ENCODE peak calls at places on chromosome 6, in seven cellular contexts. O, S, B, W, H, T and G are unnamed samples.

GRCh38 chr6:7939186-7939863 is 28.7 kb upstream of the TXNDC5 start:
- DNase-seq in B (no peak), W (no peak), T (no peak), H (no peak), S (no peak), O (no peak), G (no peak)

GRCh38 chr6:112338310-112338709 is 8.8 kb upstream of the RFPL4B start:
- DNase-seq in O (no peak), S (no peak), T (no peak), B (no peak), H (peak; percentile 9), W (no peak), G (no peak)

GRCh38 chr6:56282391-56282790 is 35.0 kb upstream of the COL21A1 start:
- DNase-seq in H (no peak), T (no peak), S (no peak), W (no peak), O (no peak), B (no peak), G (no peak)

GRCh38 chr6:86508230-86508629 is 429.1 kb upstream of the HTR1E start:
- DNase-seq in T (no peak), S (no peak), B (no peak), W (no peak), O (no peak), H (no peak), G (no peak)

GRCh38 chr6:156807795-156808194 is 30.6 kb downstream of the ARID1B start:
- DNase-seq in W (no peak), B (no peak), H (no peak), O (no peak), T (no peak), S (no peak), G (no peak)

GRCh38 chr6:29011276-29011734 is 6.2 kb upstream of the ZNF311 start:
- DNase-seq in B (peak; percentile 51), T (peak; percentile 53), O (peak; percentile 75), H (peak; percentile 56), W (peak; percentile 88), S (peak; percentile 77), G (peak; percentile 73)

GRCh38 chr6:149190228-149190831 is 127.2 kb upstream of the TAB2 start:
- DNase-seq in O (peak; percentile 84), H (peak; percentile 21), W (peak; percentile 91), B (peak; percentile 13), T (peak; percentile 23), S (no peak), G (peak; percentile 82)

GRCh38 chr6:30687659-30688431 is 1.4 kb upstream of the PPP1R18 start:
- DNase-seq in B (peak; percentile 47), H (no peak), O (peak; percentile 53), T (peak; percentile 59), S (no peak), W (peak; percentile 58), G (no peak)

GRCh38 chr6:168616807-168617756 is 176.1 kb downstream of the SMOC2 start:
- DNase-seq in W (peak; percentile 44), S (no peak), B (no peak), H (peak; percentile 16), O (peak; percentile 44), T (no peak), G (no peak)

GRCh38 chr6:37077459-37078296 is 72.2 kb downstream of the FGD2 start:
- DNase-seq in S (no peak), W (peak; percentile 58), B (peak; percentile 95), O (peak; percentile 80), H (peak; percentile 53), T (peak; percentile 84), G (no peak)

GRCh38 chr6:54877713-54878317 is 31.2 kb downstream of the FAM83B start:
- DNase-seq in B (no peak), T (no peak), W (no peak), H (no peak), S (no peak), O (no peak), G (no peak)

GRCh38 chr6:4394786-4395185 is 259.4 kb upstream of the ECI2 start:
- DNase-seq in T (peak; percentile 51), S (no peak), W (no peak), H (peak; percentile 73), B (no peak), O (no peak), G (no peak)

GRCh38 chr6:15089569-15090144 is 156.2 kb upstream of the JARID2 start:
- DNase-seq in T (no peak), B (no peak), S (no peak), W (no peak), O (no peak), H (peak; percentile 92), G (no peak)

GRCh38 chr6:163212123-163212522 is 202.4 kb upstream of the QKI start:
- DNase-seq in H (no peak), S (no peak), O (no peak), W (no peak), T (no peak), B (no peak), G (no peak)

GRCh38 chr6:27867941-27868705 is 44.1 kb downstream of the OR2B2 start:
- DNase-seq in S (no peak), T (peak; percentile 30), W (peak; percentile 56), H (no peak), O (no peak), B (peak; percentile 8), G (no peak)

GRCh38 chr6:27872634-27873028 is 39.6 kb downstream of the OR2B2 start:
- DNase-seq in O (no peak), B (no peak), S (no peak), W (no peak), T (no peak), H (no peak), G (peak; percentile 40)

GRCh38 chr6:27873101-27874030 is 38.8 kb downstream of the OR2B2 start:
- DNase-seq in O (peak; percentile 68), T (peak; percentile 63), W (peak; percentile 96), B (peak; percentile 83), H (peak; percentile 65), S (peak; percentile 67), G (peak; percentile 86)

GRCh38 chr6:27870486-27870885 is 41.7 kb downstream of the OR2B2 start:
- DNase-seq in H (no peak), W (no peak), S (no peak), B (no peak), O (no peak), T (no peak), G (no peak)

DNA sequence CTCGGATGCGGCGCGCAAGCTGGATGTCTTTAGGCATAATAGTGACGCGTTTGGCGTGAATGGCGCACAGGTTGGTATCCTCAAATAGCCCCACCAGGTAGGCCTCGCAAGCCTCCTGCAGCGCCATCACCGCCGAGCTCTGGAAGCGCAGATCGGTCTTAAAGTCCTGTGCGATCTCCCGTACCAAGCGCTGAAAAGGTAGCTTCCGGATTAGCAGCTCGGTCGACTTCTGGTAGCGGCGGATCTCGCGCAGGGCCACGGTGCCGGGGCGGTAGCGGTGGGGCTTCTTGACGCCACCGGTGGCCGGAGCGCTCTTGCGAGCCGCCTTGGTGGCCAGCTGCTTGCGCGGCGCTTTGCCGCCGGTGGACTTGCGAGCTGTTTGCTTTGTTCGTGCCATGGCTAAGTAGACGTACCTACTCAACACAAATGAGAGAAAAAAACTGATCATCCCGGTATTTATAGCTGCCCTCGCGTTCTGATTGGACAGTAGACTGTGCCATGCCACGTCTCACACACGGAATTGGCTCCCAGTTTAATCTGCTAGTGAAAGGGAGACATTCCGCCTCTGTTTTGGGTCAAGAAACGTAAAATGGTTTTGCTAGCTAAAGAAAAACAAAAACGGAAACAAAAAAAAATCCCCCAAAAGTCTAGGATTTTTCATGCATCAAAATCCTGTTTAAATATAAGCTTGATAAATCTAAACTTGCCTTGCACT is 40.1 kb downstream of the OR2B2 start:
- DNase-seq in W (peak; percentile 98), H (peak; percentile 98), O (peak; percentile 79), T (peak; percentile 97), S (peak; percentile 95), B (peak; percentile 97), G (peak; percentile 89)
- H3K4ac ChIP-seq in W (peak overlapping the region; percentile 87), H (peak overlapping the region; percentile 2), O (no peak overlapping the region), T (peak overlapping the region; percentile 47), S (no peak overlapping the region), B (peak overlapping the region; percentile 58), G (no peak overlapping the region)

DNA sequence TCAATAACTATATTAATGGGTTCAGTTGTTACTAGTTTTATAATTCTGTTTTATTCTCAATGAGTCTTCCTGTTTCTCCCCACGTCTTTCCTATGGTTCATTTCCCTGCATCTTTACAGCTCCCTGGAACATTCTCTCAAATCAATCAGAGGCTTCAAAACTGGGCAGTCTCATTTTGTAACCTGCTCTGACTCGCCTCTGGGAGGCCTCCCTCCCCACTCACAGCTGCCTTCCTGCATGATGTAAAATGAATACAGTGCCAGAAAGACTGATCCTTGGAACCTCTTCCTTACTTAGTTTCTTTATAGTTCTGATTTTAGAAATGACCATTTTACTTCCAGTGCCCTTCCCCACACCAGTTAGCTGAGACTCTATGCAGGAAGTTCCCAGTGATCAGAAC is 103.9 kb downstream of the ESR1 start:
- DNase-seq in S (no peak), H (no peak), W (no peak), O (no peak), T (no peak), B (no peak), G (no peak)
- H3K4ac ChIP-seq in S (no peak overlapping the region), H (no peak overlapping the region), W (no peak overlapping the region), O (no peak overlapping the region), T (no peak overlapping the region), B (no peak overlapping the region), G (no peak overlapping the region)

DNA sequence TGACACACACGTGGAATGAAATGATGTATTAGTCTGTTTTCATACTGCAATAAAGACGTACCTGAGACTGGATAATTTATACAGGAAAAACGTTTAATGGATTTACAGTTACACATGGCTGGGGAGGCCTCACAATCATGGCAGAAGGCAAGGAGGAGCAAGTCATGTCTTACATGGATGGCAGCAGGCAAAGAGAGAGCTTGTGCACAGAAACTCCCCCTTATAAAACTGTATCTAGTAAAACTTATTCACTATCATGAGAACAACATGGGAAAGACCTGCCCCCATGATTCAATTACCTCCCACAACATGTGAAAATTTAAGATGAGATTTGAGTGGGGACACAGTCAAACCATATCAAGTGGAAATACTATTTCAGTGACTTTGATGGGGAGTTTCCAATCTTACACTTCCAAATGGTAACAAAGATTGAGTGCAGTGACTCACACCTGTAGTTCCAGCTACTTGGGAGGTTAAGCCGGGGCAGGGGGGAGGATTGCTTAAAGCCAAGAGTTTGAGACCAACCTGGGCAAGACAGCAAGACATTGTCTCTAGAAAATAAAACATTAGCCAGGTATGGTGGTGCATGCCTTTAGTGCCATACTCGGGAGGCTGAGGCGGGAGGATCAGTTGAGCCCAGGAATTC is 8.2 kb upstream of the LY86 start:
- DNase-seq in W (no peak), O (no peak), S (no peak), B (no peak), H (no peak), T (no peak), G (no peak)
- H3K4ac ChIP-seq in W (no peak overlapping the region), O (no peak overlapping the region), S (no peak overlapping the region), B (no peak overlapping the region), H (no peak overlapping the region), T (no peak overlapping the region), G (no peak overlapping the region)

GRCh38 chr6:140586426-140587061 is 1212.1 kb upstream of the CITED2 start:
- DNase-seq in B (no peak), S (no peak), T (no peak), H (no peak), O (no peak), W (no peak), G (no peak)

GRCh38 chr6:140576004-140576555 is 1201.6 kb upstream of the CITED2 start:
- DNase-seq in H (peak; percentile 95), S (no peak), B (no peak), T (no peak), O (no peak), W (no peak), G (no peak)

GRCh38 chr6:140579918-140580317 is 1205.5 kb upstream of the CITED2 start:
- DNase-seq in W (no peak), S (peak; percentile 9), O (no peak), T (no peak), B (no peak), H (no peak), G (no peak)

GRCh38 chr6:140581601-140582000 is 1207.2 kb upstream of the CITED2 start:
- DNase-seq in H (no peak), T (no peak), W (no peak), O (no peak), S (no peak), B (no peak), G (no peak)
- H3K4ac ChIP-seq in H (no peak overlapping the region), T (no peak overlapping the region), W (no peak overlapping the region), O (no peak overlapping the region), S (no peak overlapping the region), B (no peak overlapping the region), G (no peak overlapping the region)